ENCODE peak calls at places on chromosomes 16 and 17, in four cellular contexts. F is MG63, I is AG04450, M is left lung. O is an unnamed sample.

GRCh38 chr17:49404371-49404770 is 10.3 kb downstream of the PHB1 start:
- DNase-seq in I (no peak), M (no peak), F (no peak), O (no peak)

GRCh38 chr17:36674278-36674650 is 72.9 kb downstream of the MRM1 start:
- DNase-seq in I (no peak), M (no peak), F (no peak), O (no peak)

GRCh38 chr16:967077-967541 is 3.7 kb downstream of the LMF1 start:
- DNase-seq in I (no peak), M (peak), F (no peak), O (no peak)

GRCh38 chr17:66531826-66532439 is 229.5 kb downstream of the PRKCA start:
- DNase-seq in F (no peak), I (no peak), M (no peak), O (no peak)

GRCh38 chr16:22117666-22118065 is 25.3 kb downstream of the VWA3A start:
- DNase-seq in M (no peak), I (no peak), F (no peak), O (no peak)

GRCh38 chr17:37736428-37736827 is 8.4 kb downstream of the HNF1B start:
- DNase-seq in I (no peak), F (no peak), M (no peak), O (no peak)

GRCh38 chr17:36198831-36199465 is 2.4 kb upstream of the CCL3L1 start:
- DNase-seq in I (no peak), M (no peak), F (no peak), O (no peak)

GRCh38 chr17:49447603-49448325 is 33.1 kb upstream of the PHB1 start:
- DNase-seq in M (no peak), I (no peak), F (no peak), O (peak)

GRCh38 chr17:61323015-61323379 is 76.6 kb upstream of the TBX2 start:
- DNase-seq in F (no peak), M (no peak), I (no peak), O (no peak)

GRCh38 chr16:11047057-11047456 is 102.7 kb downstream of the CLEC16A start:
- DNase-seq in I (peak), F (no peak), M (no peak), O (no peak)

GRCh38 chr17:19284005-19284959 is 47.1 kb downstream of the EPN2 start:
- DNase-seq in F (no peak), I (no peak), M (no peak), O (no peak)

GRCh38 chr17:44557653-44558285 is 485 bp downstream of the FZD2 start:
- DNase-seq in M (peak), I (no peak), F (peak), O (peak)

DNA sequence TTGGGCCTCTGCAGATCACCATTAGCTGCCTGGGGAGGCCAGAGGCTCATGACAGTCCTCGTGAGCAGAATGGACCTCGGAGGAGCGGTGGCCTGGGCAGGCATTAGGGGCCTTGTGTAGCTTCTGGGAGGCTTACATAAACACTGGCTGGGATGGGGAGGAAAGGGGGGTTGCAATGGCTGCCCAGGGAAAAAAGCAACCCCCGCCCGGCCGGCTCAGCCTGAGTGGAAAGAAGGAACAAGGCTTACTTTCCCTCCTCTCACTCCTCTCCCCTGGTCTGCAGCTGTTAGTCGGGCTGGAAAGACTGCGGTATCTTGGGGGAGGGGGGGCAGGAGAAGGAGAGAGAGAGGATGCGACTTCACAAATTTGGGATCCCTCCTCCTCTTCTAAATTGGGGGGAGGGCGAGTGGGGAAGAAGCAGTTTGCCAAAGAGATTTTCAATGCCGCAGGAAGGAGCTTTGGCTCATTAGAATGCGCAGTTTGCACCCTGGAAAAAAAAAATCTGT is 6.4 kb upstream of the NR1D1 start:
- DNase-seq in M (no peak), I (no peak), F (no peak), O (no peak)
- H3K4me3 ChIP-seq in M (no peak), I (no peak), F (no peak), O (no peak)

GRCh38 chr17:21373696-21374454 is 2.3 kb upstream of the KCNJ12 start:
- DNase-seq in F (no peak), I (no peak), M (peak), O (no peak)
- H3K4me3 ChIP-seq in F (no peak), I (no peak), M (no peak), O (no peak)

DNA sequence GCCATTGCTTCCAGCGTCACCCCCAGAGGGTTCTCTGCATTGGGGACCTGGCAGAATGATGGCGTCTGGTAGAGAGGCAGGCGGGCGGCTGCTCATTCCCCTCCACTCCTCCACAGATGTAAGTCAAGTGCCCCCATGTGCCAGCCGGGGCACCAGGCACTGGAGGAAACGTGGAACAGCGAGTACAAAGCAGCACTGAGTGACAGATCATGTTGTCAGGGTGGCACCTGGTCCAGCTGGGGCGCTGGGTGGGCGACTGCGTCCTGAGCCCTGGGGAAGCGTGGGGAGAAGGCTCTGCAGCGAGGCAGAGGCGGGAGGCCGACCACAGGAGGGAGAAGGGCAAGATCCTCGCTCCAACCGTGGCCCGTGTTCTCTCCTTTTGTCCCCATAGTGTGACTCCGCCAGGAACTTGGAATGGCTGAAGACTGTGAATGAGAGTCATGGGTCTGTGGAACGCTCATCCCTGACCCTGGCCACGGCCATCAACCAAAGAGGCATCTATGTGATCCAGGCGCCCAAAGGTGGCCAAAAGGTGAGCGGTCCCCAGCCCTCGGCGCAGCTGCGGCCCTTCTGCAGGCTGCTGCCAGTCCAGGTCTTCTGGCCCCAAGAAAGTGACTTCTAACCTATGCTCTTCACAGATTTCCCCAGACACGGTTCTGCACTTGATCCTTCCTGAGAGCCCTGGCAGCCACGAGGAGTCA is 76.7 kb downstream of the RNF213 start:
- DNase-seq in F (no peak), M (peak), I (no peak), O (no peak)
- H3K4me3 ChIP-seq in F (no peak), M (no peak), I (no peak), O (no peak)

DNA sequence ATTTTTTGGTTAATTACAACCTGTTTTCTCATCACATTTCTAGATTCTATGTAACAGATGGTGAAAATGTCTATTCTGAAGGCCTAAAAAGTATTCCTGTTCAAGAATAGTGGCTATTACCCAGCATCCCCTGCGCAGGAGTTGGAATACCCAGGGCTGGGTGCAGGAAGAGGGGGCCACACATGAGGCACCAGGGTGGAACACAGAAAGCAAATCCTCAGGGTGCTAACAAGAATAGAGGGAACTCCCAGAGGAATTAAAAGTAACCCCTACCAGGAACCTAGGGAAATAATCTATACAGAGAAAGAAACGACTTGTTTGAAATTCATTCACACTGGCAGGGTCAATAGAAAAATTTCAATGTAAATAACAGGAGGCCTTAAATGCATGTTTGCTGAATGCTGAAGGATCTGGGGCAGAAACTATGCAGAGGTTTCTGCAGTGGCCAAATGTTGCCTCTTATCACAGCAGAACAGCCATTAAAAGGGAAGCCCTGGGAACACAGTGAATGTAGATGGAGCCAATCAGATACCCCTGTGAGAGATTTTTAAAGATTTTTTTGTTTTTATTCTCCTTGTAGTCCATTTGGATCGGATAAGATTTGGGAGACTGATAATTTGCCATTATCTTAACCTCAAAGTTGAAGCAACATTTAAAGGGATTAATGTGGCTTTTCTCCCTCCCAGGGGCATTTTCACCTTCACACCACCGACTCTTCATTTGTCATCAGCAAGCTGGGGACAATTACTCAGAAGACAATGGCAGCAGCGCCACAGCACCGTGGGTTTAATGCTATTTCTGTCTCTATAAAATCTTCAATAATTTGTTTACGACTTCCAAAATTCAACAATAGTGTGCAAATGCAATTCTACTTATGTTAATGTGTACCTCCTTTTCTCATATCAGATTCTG is 196.0 kb upstream of the PSMD7 start:
- DNase-seq in I (no peak), M (no peak), F (no peak), O (no peak)
- H3K4me3 ChIP-seq in I (no peak), M (no peak), F (no peak), O (no peak)

DNA sequence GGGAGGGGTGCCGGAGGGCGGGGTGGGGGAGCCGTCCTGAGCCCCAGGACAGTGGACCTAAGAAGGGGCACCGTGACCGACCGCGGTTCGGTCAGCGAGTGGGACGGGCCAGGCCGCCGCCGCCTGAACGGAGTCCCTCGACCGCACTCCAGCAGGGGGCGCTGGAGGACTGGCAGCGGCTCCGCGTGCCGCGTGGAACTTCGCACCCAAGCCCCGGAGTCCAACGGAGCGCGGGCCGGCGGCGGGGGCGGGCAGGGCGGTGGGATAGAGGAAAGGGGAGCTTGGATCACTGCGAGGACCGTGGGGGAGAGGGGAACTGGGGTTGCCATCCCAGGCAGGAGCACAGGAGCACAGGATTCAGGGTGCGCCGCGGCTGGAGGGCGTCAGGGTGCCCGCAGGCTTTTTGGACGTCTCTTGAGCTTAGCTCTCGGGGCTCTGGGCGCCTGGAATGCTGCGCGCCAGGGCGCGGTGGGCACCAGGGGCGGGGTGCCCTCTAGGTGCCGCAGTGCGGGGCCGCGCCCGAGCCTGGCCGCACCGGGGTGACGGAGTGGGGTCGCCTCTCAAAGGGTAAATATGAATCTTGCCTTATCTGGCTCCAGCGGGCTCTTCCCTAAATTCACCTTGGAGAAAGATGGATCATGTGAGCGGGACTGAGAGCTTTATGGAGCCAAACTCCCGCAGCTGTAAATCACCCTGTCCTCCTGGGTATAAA is 379 bp upstream of the OTOP2 start:
- DNase-seq in M (peak), I (no peak), F (peak), O (peak)
- H3K4me3 ChIP-seq in M (peak), I (no peak), F (peak), O (no peak)